ENCODE peak calls at places on chromosomes 3 and 15, in ten cellular contexts. J is heart left ventricle; L is activated naive CD4-positive, alpha-beta T cell treated with Interleukin-2 at 50 U/mL for 16 hours; T is colonic mucosa; A is NCI-H1930; H is nucleus accumbens; V is NCI-H524; C is naive thymus-derived CD4-positive, alpha-beta T cell; K is HEK293T; W is NCI-H1092 treated with DMSO at 0.1 percent for 48 hours. B is an unnamed sample.

GRCh38 chr3:70702132-70702531 is 389.7 kb upstream of the MDFIC2 start:
- DNase-seq in C (no peak), T (no peak), A (no peak), J (no peak), H (no peak), L (no peak), W (no peak), K (no peak), V (no peak), B (no peak)

GRCh38 chr3:171282041-171282440 is 178.2 kb downstream of the TNIK start:
- DNase-seq in C (no peak), H (no peak), L (no peak), W (no peak), T (peak), V (no peak), J (peak), A (no peak), K (no peak), B (no peak)

GRCh38 chr15:58285921-58286278 is 145.9 kb upstream of the LIPC start:
- DNase-seq in L (no peak), V (no peak), C (no peak), H (no peak), J (no peak), A (no peak), W (no peak), T (no peak), K (no peak), B (no peak)

GRCh38 chr3:100468676-100469075 is 23.7 kb upstream of the TMEM45A start:
- DNase-seq in T (no peak), A (no peak), C (no peak), H (no peak), K (no peak), W (no peak), J (no peak), L (no peak), V (no peak), B (no peak)

GRCh38 chr15:39079296-39079834 is 501.5 kb upstream of the THBS1 start:
- DNase-seq in W (no peak), J (no peak), L (no peak), A (no peak), V (no peak), T (peak), C (no peak), K (no peak), H (no peak), B (no peak)

GRCh38 chr15:96296264-96296663 is 34.2 kb upstream of the NR2F2 start:
- DNase-seq in A (no peak), L (no peak), V (no peak), K (no peak), J (no peak), T (no peak), W (no peak), H (no peak), C (no peak), B (no peak)

GRCh38 chr3:63500196-63500595 is 152.3 kb upstream of the SNTN start:
- DNase-seq in T (peak), V (no peak), A (no peak), K (no peak), J (no peak), L (no peak), H (no peak), W (no peak), C (no peak), B (no peak)

GRCh38 chr15:48358681-48359152 is 27.5 kb downstream of the DUT start:
- DNase-seq in K (no peak), T (no peak), A (no peak), C (no peak), L (no peak), V (no peak), J (no peak), H (no peak), W (no peak), B (no peak)

GRCh38 chr15:42576776-42577175 is 1.4 kb downstream of the STARD9 start:
- DNase-seq in V (peak), J (no peak), C (no peak), W (no peak), L (no peak), K (no peak), T (no peak), H (no peak), A (no peak), B (no peak)

GRCh38 chr3:85330071-85330470 is 371.3 kb downstream of the CADM2 start:
- DNase-seq in T (no peak), L (no peak), H (no peak), K (no peak), W (no peak), J (no peak), C (no peak), V (no peak), A (no peak), B (no peak)

GRCh38 chr3:46097691-46098241 is 70.5 kb upstream of the XCR1 start:
- DNase-seq in T (no peak), H (no peak), V (no peak), A (no peak), K (no peak), J (no peak), W (no peak), C (no peak), L (peak), B (no peak)

GRCh38 chr3:33665294-33665693 is 52.8 kb downstream of the CLASP2 start:
- DNase-seq in W (no peak), V (no peak), J (no peak), H (no peak), C (no peak), L (no peak), T (no peak), A (no peak), K (no peak), B (no peak)

GRCh38 chr3:192801985-192802384 is 74.6 kb upstream of the FGF12 start:
- DNase-seq in J (no peak), H (no peak), W (no peak), T (no peak), V (no peak), C (no peak), L (no peak), K (no peak), A (no peak), B (no peak)

GRCh38 chr15:65184305-65184943 is 718 bp downstream of the CLPX start:
- DNase-seq in A (no peak), H (no peak), J (peak), V (peak), C (no peak), L (peak), T (peak), K (peak), W (no peak), B (no peak)